ENCODE peak calls at places on chromosomes 5 and 9, in four cellular contexts. N is posterior cingulate gyrus; Z is activated T-cell treated with anti-CD3 and anti-CD28 coated beads, Interleukin-2, amount 50 U/mL, for 24 hours; L is heart left ventricle. J is an unnamed sample.

GRCh38 chr9:107639426-107639825 is 149.9 kb upstream of the KLF4 start:
- DNase-seq in N (no peak), Z (no peak), L (no peak), J (no peak)

GRCh38 chr9:37747271-37747753 is 6.3 kb upstream of the TRMT10B start:
- DNase-seq in N (peak; percentile 62), Z (peak; percentile 67), L (no peak), J (peak; percentile 73)

GRCh38 chr5:23506329-23507236 is 826 bp upstream of the PRDM9 start:
- DNase-seq in N (no peak), Z (no peak), L (no peak), J (no peak)

GRCh38 chr5:115850771-115851416 is 9.2 kb downstream of the AP3S1 start:
- DNase-seq in N (no peak), Z (no peak), L (no peak), J (no peak)

GRCh38 chr9:16145196-16145950 is 592.5 kb downstream of the CCDC171 start:
- DNase-seq in N (no peak), Z (no peak), L (no peak), J (no peak)

GRCh38 chr5:34930527-34930844 is 1.1 kb downstream of the DNAJC21 start:
- DNase-seq in N (no peak), Z (no peak), L (no peak), J (no peak)

GRCh38 chr9:20921362-20921761 is 110.1 kb downstream of the HACD4 start:
- DNase-seq in N (no peak), Z (no peak), L (no peak), J (no peak)

GRCh38 chr9:134488251-134488900 is 153.2 kb upstream of the COL5A1 start:
- DNase-seq in N (no peak), Z (no peak), L (peak; percentile 60), J (peak; percentile 32)